ENCODE peak calls at places on chromosomes 2 and 18, in ten cellular contexts. V, N, O, Y, T, R, L, H, S and F are unnamed samples.

GRCh38 chr2:42035241-42035640 is 12.6 kb upstream of the PKDCC start:
- DNase-seq in H (no peak), O (no peak), S (no peak), R (no peak), Y (peak), N (no peak), L (no peak), T (no peak), V (no peak), F (no peak)

GRCh38 chr18:11741505-11742145 is 52.6 kb downstream of the GNAL start:
- DNase-seq in O (no peak), V (peak), R (no peak), Y (peak), L (peak), N (no peak), H (no peak), T (no peak), S (peak), F (peak)

GRCh38 chr2:104859310-104860130 is 5.6 kb downstream of the POU3F3 start:
- DNase-seq in R (no peak), S (no peak), N (no peak), L (no peak), T (no peak), H (no peak), V (no peak), Y (no peak), O (no peak), F (no peak)

GRCh38 chr18:22006458-22006857 is 162.9 kb upstream of the GATA6 start:
- DNase-seq in L (no peak), S (no peak), H (no peak), V (no peak), O (no peak), T (no peak), R (no peak), Y (no peak), N (no peak), F (no peak)

GRCh38 chr2:195319112-195319460 is 337.9 kb upstream of the SLC39A10 start:
- DNase-seq in O (no peak), S (peak), V (no peak), H (no peak), R (peak), N (no peak), L (no peak), T (no peak), Y (no peak), F (no peak)

GRCh38 chr2:136025057-136025973 is 39.9 kb upstream of the DARS1 start:
- DNase-seq in T (no peak), V (peak), R (peak), Y (peak), H (peak), O (peak), S (peak), L (no peak), N (peak), F (peak)

GRCh38 chr2:222494104-222494739 is 69.9 kb downstream of the SGPP2 start:
- DNase-seq in L (no peak), N (no peak), H (no peak), O (no peak), Y (no peak), V (no peak), S (no peak), R (no peak), T (no peak), F (no peak)

GRCh38 chr2:219954331-219954730 is 326.9 kb downstream of the SLC4A3 start:
- DNase-seq in R (no peak), T (no peak), O (no peak), Y (no peak), V (no peak), L (no peak), N (no peak), S (peak), H (no peak), F (no peak)

GRCh38 chr18:74334242-74334893 is 18.7 kb downstream of the C18orf63 start:
- DNase-seq in T (no peak), R (no peak), Y (no peak), S (no peak), V (peak), L (no peak), O (no peak), H (no peak), N (no peak), F (no peak)

GRCh38 chr2:206783718-206784117 is 18.3 kb downstream of the FASTKD2 start:
- DNase-seq in S (peak), H (no peak), R (no peak), O (no peak), N (no peak), Y (peak), L (peak), T (no peak), V (no peak), F (no peak)

GRCh38 chr2:201806442-201806841 is at the start of gene CDK15:
- DNase-seq in H (no peak), Y (no peak), N (no peak), R (no peak), T (no peak), L (no peak), V (no peak), S (peak), O (no peak), F (no peak)

GRCh38 chr2:231530099-231531085 is at the start of gene NMUR1:
- DNase-seq in S (peak), V (peak), T (peak), L (no peak), R (peak), H (peak), Y (peak), O (peak), N (no peak), F (peak)